ENCODE peak calls at places on chromosomes 5 and 9, in five cellular contexts. One of them, this sample, is unnamed.

GRCh38 chr9:101601904-101602765 is 7.4 kb upstream of the PPP3R2 start:
- DNase-seq in GM04504: peak
- DNase-seq in Calu3: peak
- DNase-seq in CD4-positive, alpha-beta memory T cell: peak
- DNase-seq in KG1: no peak
- DNase-seq in this sample: no peak

GRCh38 chr9:8706546-8706945 is 907.0 kb upstream of the DMAC1 start:
- DNase-seq in GM04504: no peak
- DNase-seq in Calu3: no peak
- DNase-seq in CD4-positive, alpha-beta memory T cell: no peak
- DNase-seq in KG1: no peak
- DNase-seq in this sample: no peak

GRCh38 chr5:73494716-73495115 is 3.5 kb upstream of the BTF3 start:
- DNase-seq in GM04504: no peak
- DNase-seq in Calu3: no peak
- DNase-seq in CD4-positive, alpha-beta memory T cell: no peak
- DNase-seq in KG1: no peak
- DNase-seq in this sample: no peak

GRCh38 chr5:168110384-168110783 is 181.1 kb upstream of the WWC1 start:
- DNase-seq in GM04504: no peak
- DNase-seq in Calu3: no peak
- DNase-seq in CD4-positive, alpha-beta memory T cell: no peak
- DNase-seq in KG1: no peak
- DNase-seq in this sample: no peak

GRCh38 chr5:178467261-178468195 is 122.7 kb downstream of the COL23A1 start:
- DNase-seq in GM04504: no peak
- DNase-seq in Calu3: no peak
- DNase-seq in CD4-positive, alpha-beta memory T cell: no peak
- DNase-seq in KG1: no peak
- DNase-seq in this sample: no peak

GRCh38 chr5:90437663-90438062 is 28.1 kb upstream of the CETN3 start:
- DNase-seq in GM04504: no peak
- DNase-seq in Calu3: no peak
- DNase-seq in CD4-positive, alpha-beta memory T cell: no peak
- DNase-seq in KG1: no peak
- DNase-seq in this sample: no peak

GRCh38 chr5:133456933-133457402 is 155.4 kb downstream of the FSTL4 start:
- DNase-seq in GM04504: peak
- DNase-seq in Calu3: no peak
- DNase-seq in CD4-positive, alpha-beta memory T cell: no peak
- DNase-seq in KG1: no peak
- DNase-seq in this sample: no peak

GRCh38 chr9:134670042-134670525 is 28.5 kb downstream of the COL5A1 start:
- DNase-seq in GM04504: peak
- DNase-seq in Calu3: no peak
- DNase-seq in CD4-positive, alpha-beta memory T cell: no peak
- DNase-seq in KG1: no peak
- DNase-seq in this sample: no peak

GRCh38 chr5:34749431-34749872 is 89.5 kb upstream of the TTC23L start:
- DNase-seq in GM04504: peak
- DNase-seq in Calu3: no peak
- DNase-seq in CD4-positive, alpha-beta memory T cell: no peak
- DNase-seq in KG1: no peak
- DNase-seq in this sample: no peak

GRCh38 chr5:73826301-73826700 is 200.3 kb downstream of the ARHGEF28 start:
- DNase-seq in GM04504: no peak
- DNase-seq in Calu3: no peak
- DNase-seq in CD4-positive, alpha-beta memory T cell: no peak
- DNase-seq in KG1: no peak
- DNase-seq in this sample: no peak

GRCh38 chr5:128101676-128102075 is 18.1 kb downstream of the SLC12A2 start:
- DNase-seq in GM04504: peak
- DNase-seq in Calu3: no peak
- DNase-seq in CD4-positive, alpha-beta memory T cell: no peak
- DNase-seq in KG1: no peak
- DNase-seq in this sample: no peak

GRCh38 chr9:69961834-69962233 is 81.8 kb upstream of the MAMDC2 start:
- DNase-seq in GM04504: no peak
- DNase-seq in Calu3: no peak
- DNase-seq in CD4-positive, alpha-beta memory T cell: no peak
- DNase-seq in KG1: no peak
- DNase-seq in this sample: no peak

GRCh38 chr5:65774346-65774745 is 52.3 kb downstream of the NLN start:
- DNase-seq in GM04504: peak
- DNase-seq in Calu3: peak
- DNase-seq in CD4-positive, alpha-beta memory T cell: no peak
- DNase-seq in KG1: no peak
- DNase-seq in this sample: no peak

GRCh38 chr9:137095664-137096517 is 9.1 kb downstream of the MAN1B1 start:
- DNase-seq in GM04504: no peak
- DNase-seq in Calu3: no peak
- DNase-seq in CD4-positive, alpha-beta memory T cell: peak
- DNase-seq in KG1: peak
- DNase-seq in this sample: peak

GRCh38 chr9:128733256-128733655 is 9.3 kb upstream of the ZDHHC12 start:
- DNase-seq in GM04504: peak
- DNase-seq in Calu3: peak
- DNase-seq in CD4-positive, alpha-beta memory T cell: no peak
- DNase-seq in KG1: no peak
- DNase-seq in this sample: no peak